ENCODE peak calls at places on chromosomes 5 and 9, in four cellular contexts. One of them, this sample, is unnamed.

GRCh38 chr9:21813575-21814473 is 11.4 kb downstream of the MTAP start:
- DNase-seq in choroid plexus epithelial cell: peak
- DNase-seq in left lung: no peak
- DNase-seq in AG10803: peak
- DNase-seq in this sample: no peak

GRCh38 chr9:14025741-14026140 is 288.2 kb downstream of the NFIB start:
- DNase-seq in choroid plexus epithelial cell: no peak
- DNase-seq in AG10803: no peak
- DNase-seq in left lung: no peak
- DNase-seq in this sample: no peak

GRCh38 chr9:113978954-113979712 is 99.0 kb downstream of the AMBP start:
- DNase-seq in left lung: no peak
- DNase-seq in choroid plexus epithelial cell: peak
- DNase-seq in AG10803: peak
- DNase-seq in this sample: no peak

GRCh38 chr9:126440938-126441337 is 114.3 kb downstream of the MVB12B start:
- DNase-seq in choroid plexus epithelial cell: no peak
- DNase-seq in left lung: no peak
- DNase-seq in AG10803: peak
- DNase-seq in this sample: peak

GRCh38 chr5:179814090-179814489 is 6.6 kb upstream of the SQSTM1 start:
- DNase-seq in AG10803: no peak
- DNase-seq in left lung: no peak
- DNase-seq in choroid plexus epithelial cell: no peak
- DNase-seq in this sample: no peak

GRCh38 chr9:35599763-35600604 is 5.1 kb upstream of the TESK1 start:
- DNase-seq in left lung: no peak
- DNase-seq in AG10803: no peak
- DNase-seq in choroid plexus epithelial cell: peak
- DNase-seq in this sample: no peak

GRCh38 chr5:179374506-179375235 is 29.4 kb upstream of the ADAMTS2 start:
- DNase-seq in left lung: no peak
- DNase-seq in AG10803: no peak
- DNase-seq in choroid plexus epithelial cell: no peak
- DNase-seq in this sample: no peak

GRCh38 chr5:133612021-133612860 is at the start of gene FSTL4:
- DNase-seq in AG10803: no peak
- DNase-seq in choroid plexus epithelial cell: no peak
- DNase-seq in left lung: peak
- DNase-seq in this sample: no peak

GRCh38 chr5:123035320-123035949 is 1.1 kb downstream of the PPIC start:
- DNase-seq in AG10803: peak
- DNase-seq in choroid plexus epithelial cell: peak
- DNase-seq in left lung: peak
- DNase-seq in this sample: no peak

GRCh38 chr5:66144074-66144798 is at the start of gene SREK1:
- DNase-seq in left lung: peak
- DNase-seq in choroid plexus epithelial cell: peak
- DNase-seq in AG10803: peak
- DNase-seq in this sample: peak

GRCh38 chr5:40689442-40689841 is 9.7 kb downstream of the PTGER4 start:
- DNase-seq in AG10803: peak
- DNase-seq in left lung: no peak
- DNase-seq in choroid plexus epithelial cell: peak
- DNase-seq in this sample: peak

GRCh38 chr5:66356011-66356565 is 212.0 kb downstream of the SREK1 start:
- DNase-seq in choroid plexus epithelial cell: no peak
- DNase-seq in left lung: no peak
- DNase-seq in AG10803: peak
- DNase-seq in this sample: no peak

GRCh38 chr9:70921126-70921525 is 200.3 kb downstream of the TRPM3 start:
- DNase-seq in left lung: no peak
- DNase-seq in AG10803: peak
- DNase-seq in choroid plexus epithelial cell: peak
- DNase-seq in this sample: no peak

GRCh38 chr5:88690619-88691560 is 192.1 kb downstream of the MEF2C start:
- DNase-seq in choroid plexus epithelial cell: peak
- DNase-seq in AG10803: peak
- DNase-seq in left lung: peak
- DNase-seq in this sample: no peak

GRCh38 chr9:14158911-14159310 is 155.0 kb downstream of the NFIB start:
- DNase-seq in AG10803: peak
- DNase-seq in choroid plexus epithelial cell: peak
- DNase-seq in left lung: no peak
- DNase-seq in this sample: no peak

GRCh38 chr9:4979224-4979623 is 5.8 kb upstream of the JAK2 start:
- DNase-seq in left lung: no peak
- DNase-seq in choroid plexus epithelial cell: peak
- DNase-seq in AG10803: peak
- DNase-seq in this sample: no peak

GRCh38 chr5:36696059-36696673 is 89.8 kb downstream of the SLC1A3 start:
- DNase-seq in left lung: peak
- DNase-seq in AG10803: peak
- DNase-seq in choroid plexus epithelial cell: peak
- DNase-seq in this sample: no peak

GRCh38 chr9:104738452-104738851 is 9.0 kb upstream of the NIPSNAP3A start:
- DNase-seq in choroid plexus epithelial cell: no peak
- DNase-seq in AG10803: no peak
- DNase-seq in left lung: no peak
- DNase-seq in this sample: no peak

GRCh38 chr9:89455356-89455824 is 42.5 kb downstream of the SEMA4D start:
- DNase-seq in AG10803: no peak
- DNase-seq in choroid plexus epithelial cell: no peak
- DNase-seq in left lung: no peak
- DNase-seq in this sample: no peak

GRCh38 chr5:44336708-44337107 is 52.5 kb downstream of the FGF10 start:
- DNase-seq in choroid plexus epithelial cell: no peak
- DNase-seq in AG10803: no peak
- DNase-seq in left lung: no peak
- DNase-seq in this sample: no peak

GRCh38 chr9:129550199-129550839 is 70.6 kb downstream of the C9orf50 start:
- DNase-seq in left lung: peak
- DNase-seq in choroid plexus epithelial cell: peak
- DNase-seq in AG10803: peak
- DNase-seq in this sample: no peak

GRCh38 chr9:134267305-134268265 is 58.7 kb upstream of the RXRA start:
- DNase-seq in left lung: peak
- DNase-seq in AG10803: no peak
- DNase-seq in choroid plexus epithelial cell: no peak
- DNase-seq in this sample: no peak

GRCh38 chr9:121598167-121599000 is 53.0 kb upstream of the DAB2IP start:
- DNase-seq in left lung: peak
- DNase-seq in AG10803: peak
- DNase-seq in choroid plexus epithelial cell: peak
- DNase-seq in this sample: peak

GRCh38 chr5:133698646-133699526 is 86.5 kb upstream of the FSTL4 start:
- DNase-seq in left lung: no peak
- DNase-seq in choroid plexus epithelial cell: no peak
- DNase-seq in AG10803: no peak
- DNase-seq in this sample: no peak

GRCh38 chr5:91245074-91245452 is 138.1 kb downstream of the ARRDC3 start:
- DNase-seq in left lung: no peak
- DNase-seq in AG10803: no peak
- DNase-seq in choroid plexus epithelial cell: no peak
- DNase-seq in this sample: no peak

GRCh38 chr5:82467006-82467561 is 188.9 kb upstream of the RPS23 start:
- DNase-seq in choroid plexus epithelial cell: peak
- DNase-seq in left lung: no peak
- DNase-seq in AG10803: peak
- DNase-seq in this sample: no peak

GRCh38 chr5:122756263-122756911 is 18.5 kb upstream of the SNX2 start:
- DNase-seq in choroid plexus epithelial cell: peak
- DNase-seq in AG10803: peak
- DNase-seq in left lung: no peak
- DNase-seq in this sample: no peak

GRCh38 chr5:179421156-179421895 is 76.1 kb upstream of the ADAMTS2 start:
- DNase-seq in AG10803: no peak
- DNase-seq in left lung: peak
- DNase-seq in choroid plexus epithelial cell: no peak
- DNase-seq in this sample: no peak

GRCh38 chr9:70410368-70410767 is 4.1 kb downstream of the KLF9 start:
- DNase-seq in AG10803: peak
- DNase-seq in choroid plexus epithelial cell: peak
- DNase-seq in left lung: no peak
- DNase-seq in this sample: no peak

GRCh38 chr5:52922384-52922783 is 66.8 kb upstream of the ITGA2 start:
- DNase-seq in AG10803: peak
- DNase-seq in choroid plexus epithelial cell: peak
- DNase-seq in left lung: no peak
- DNase-seq in this sample: peak

GRCh38 chr5:60843693-60844428 is at the start of gene ELOVL7:
- DNase-seq in choroid plexus epithelial cell: peak
- DNase-seq in left lung: peak
- DNase-seq in AG10803: no peak
- DNase-seq in this sample: no peak

GRCh38 chr5:113378960-113379541 is 55.7 kb downstream of the TSSK1B start:
- DNase-seq in AG10803: peak
- DNase-seq in choroid plexus epithelial cell: peak
- DNase-seq in left lung: no peak
- DNase-seq in this sample: peak

GRCh38 chr5:113376640-113377039 is 58.1 kb downstream of the TSSK1B start:
- DNase-seq in AG10803: no peak
- DNase-seq in left lung: no peak
- DNase-seq in choroid plexus epithelial cell: no peak
- DNase-seq in this sample: no peak

GRCh38 chr5:113378081-113378480 is 56.7 kb downstream of the TSSK1B start:
- DNase-seq in AG10803: no peak
- DNase-seq in choroid plexus epithelial cell: peak
- DNase-seq in left lung: no peak
- DNase-seq in this sample: no peak

GRCh38 chr5:113380299-113381014 is 54.3 kb downstream of the TSSK1B start:
- DNase-seq in AG10803: no peak
- DNase-seq in left lung: no peak
- DNase-seq in choroid plexus epithelial cell: no peak
- DNase-seq in this sample: no peak

DNA sequence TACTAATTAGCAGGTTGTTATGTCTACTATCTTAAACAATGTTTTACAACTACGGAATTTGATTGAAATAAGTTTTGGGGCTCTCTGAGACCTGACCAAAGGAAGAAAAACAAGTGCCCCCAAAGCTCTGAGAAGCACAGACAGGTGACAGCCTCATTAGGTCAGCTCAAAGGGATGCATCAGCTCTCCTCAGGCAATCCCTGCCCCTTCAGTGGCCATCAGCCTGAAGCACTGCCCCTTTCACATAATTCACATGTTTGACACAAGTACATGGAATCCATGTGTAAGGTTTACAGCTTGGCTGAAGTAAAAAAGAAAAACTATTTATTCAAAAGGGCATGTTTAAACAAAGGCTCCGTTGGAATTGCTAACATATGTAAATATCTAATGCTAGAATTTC is 56.3 kb downstream of the TSSK1B start:
- DNase-seq in AG10803: no peak
- DNase-seq in left lung: no peak
- DNase-seq in choroid plexus epithelial cell: no peak
- DNase-seq in this sample: no peak
- H3K4me3 ChIP-seq in AG10803: no peak
- H3K4me3 ChIP-seq in left lung: no peak
- H3K4me3 ChIP-seq in choroid plexus epithelial cell: no peak
- H3K4me3 ChIP-seq in this sample: no peak

GRCh38 chr5:125564336-125564975 is 818.0 kb upstream of the ZNF608 start:
- DNase-seq in choroid plexus epithelial cell: no peak
- DNase-seq in AG10803: no peak
- DNase-seq in left lung: no peak
- DNase-seq in this sample: no peak
- TF ChIP-seq CTCF in choroid plexus epithelial cell: no peak
- TF ChIP-seq CTCF in AG10803: no peak
- TF ChIP-seq CTCF in left lung: no peak
- TF ChIP-seq CTCF in this sample: no peak

GRCh38 chr5:1536298-1537165 is 12.8 kb upstream of the LPCAT1 start:
- DNase-seq in choroid plexus epithelial cell: peak
- DNase-seq in left lung: peak
- DNase-seq in AG10803: peak
- DNase-seq in this sample: no peak
- H3K4me3 ChIP-seq in choroid plexus epithelial cell: peak
- H3K4me3 ChIP-seq in left lung: peak
- H3K4me3 ChIP-seq in AG10803: peak
- H3K4me3 ChIP-seq in this sample: no peak

GRCh38 chr5:178150977-178151734 is 2.5 kb downstream of the NHP2 start:
- DNase-seq in left lung: no peak
- DNase-seq in choroid plexus epithelial cell: peak
- DNase-seq in AG10803: no peak
- DNase-seq in this sample: no peak
- TF ChIP-seq CTCF in left lung: no peak
- TF ChIP-seq CTCF in choroid plexus epithelial cell: peak
- TF ChIP-seq CTCF in AG10803: no peak
- TF ChIP-seq CTCF in this sample: peak

GRCh38 chr9:135303865-135304499 is 175.6 kb upstream of the PPP1R26 start:
- DNase-seq in left lung: no peak
- DNase-seq in choroid plexus epithelial cell: no peak
- DNase-seq in AG10803: no peak
- DNase-seq in this sample: no peak

GRCh38 chr9:135302329-135303279 is 177.0 kb upstream of the PPP1R26 start:
- DNase-seq in AG10803: no peak
- DNase-seq in left lung: peak
- DNase-seq in choroid plexus epithelial cell: no peak
- DNase-seq in this sample: no peak

GRCh38 chr9:135304886-135305285 is 174.7 kb upstream of the PPP1R26 start:
- DNase-seq in AG10803: no peak
- DNase-seq in left lung: no peak
- DNase-seq in choroid plexus epithelial cell: no peak
- DNase-seq in this sample: no peak

GRCh38 chr9:135301271-135302263 is 178.0 kb upstream of the PPP1R26 start:
- DNase-seq in left lung: peak
- DNase-seq in choroid plexus epithelial cell: no peak
- DNase-seq in AG10803: no peak
- DNase-seq in this sample: no peak

GRCh38 chr9:135303280-135303647 is 176.3 kb upstream of the PPP1R26 start:
- DNase-seq in left lung: no peak
- DNase-seq in choroid plexus epithelial cell: no peak
- DNase-seq in AG10803: no peak
- DNase-seq in this sample: no peak
- H3K4me3 ChIP-seq in left lung: no peak
- H3K4me3 ChIP-seq in choroid plexus epithelial cell: no peak
- H3K4me3 ChIP-seq in AG10803: no peak
- H3K4me3 ChIP-seq in this sample: no peak